ENCODE peak calls at places on chromosomes 3 and 15, in ten cellular contexts. L is right lobe of liver, V is mucosa of gallbladder, T is GDM1, I is lower lobe of right lung, Z is posterior cingulate gyrus, F is transverse colon, R is GM10248, E is body of pancreas, X is NAMALWA. U is an unnamed sample.

GRCh38 chr3:50267280-50267913 is 1.6 kb upstream of the SEMA3B start:
- DNase-seq in L (no peak), V (peak), T (no peak), I (peak), Z (peak), F (peak), R (no peak), E (peak), X (no peak), U (peak)

GRCh38 chr3:139522421-139522820 is 17.1 kb downstream of the RBP1 start:
- DNase-seq in L (no peak), V (no peak), T (no peak), I (no peak), Z (no peak), F (no peak), R (no peak), E (no peak), X (peak), U (no peak)

GRCh38 chr3:59326246-59327024 is 276.6 kb upstream of the CFAP20DC start:
- DNase-seq in L (no peak), V (no peak), T (no peak), I (no peak), Z (no peak), F (no peak), R (no peak), E (no peak), X (peak), U (no peak)

GRCh38 chr3:97949110-97949485 is 23.1 kb downstream of the RIOX2 start:
- DNase-seq in L (no peak), V (no peak), T (no peak), I (no peak), Z (no peak), F (no peak), R (no peak), E (no peak), X (no peak), U (no peak)

GRCh38 chr3:110708166-110708565 is 363.4 kb upstream of the NECTIN3 start:
- DNase-seq in L (no peak), V (no peak), T (no peak), I (no peak), Z (no peak), F (no peak), R (no peak), E (no peak), X (no peak), U (no peak)

GRCh38 chr15:87582169-87582568 is 674.4 kb downstream of the NTRK3 start:
- DNase-seq in L (no peak), V (no peak), T (no peak), I (no peak), Z (no peak), F (no peak), R (no peak), E (no peak), X (peak), U (no peak)

GRCh38 chr15:81033508-81033907 is 32.8 kb downstream of the TLNRD1 start:
- DNase-seq in L (no peak), V (no peak), T (no peak), I (no peak), Z (no peak), F (no peak), R (no peak), E (no peak), X (no peak), U (no peak)

GRCh38 chr3:18134386-18135082 is 290.6 kb downstream of the SATB1 start:
- DNase-seq in L (no peak), V (no peak), T (peak), I (no peak), Z (no peak), F (no peak), R (no peak), E (no peak), X (no peak), U (no peak)

GRCh38 chr3:8629151-8630021 is 15.2 kb downstream of the SSUH2 start:
- DNase-seq in L (no peak), V (peak), T (no peak), I (peak), Z (peak), F (peak), R (peak), E (no peak), X (no peak), U (peak)

GRCh38 chr3:102673271-102674115 is 238.7 kb downstream of the ZPLD1 start:
- DNase-seq in L (peak), V (peak), T (no peak), I (peak), Z (peak), F (peak), R (peak), E (peak), X (peak), U (peak)

GRCh38 chr3:30696403-30696819 is 90.0 kb downstream of the TGFBR2 start:
- DNase-seq in L (no peak), V (no peak), T (no peak), I (no peak), Z (no peak), F (no peak), R (no peak), E (peak), X (no peak), U (no peak)

GRCh38 chr3:19250959-19251610 is 102.8 kb downstream of the KCNH8 start:
- DNase-seq in L (no peak), V (peak), T (no peak), I (no peak), Z (no peak), F (no peak), R (no peak), E (peak), X (no peak), U (no peak)

GRCh38 chr3:74862501-74862900 is 248.0 kb upstream of the CNTN3 start:
- DNase-seq in L (no peak), V (no peak), T (no peak), I (no peak), Z (no peak), F (no peak), R (no peak), E (no peak), X (no peak), U (no peak)

GRCh38 chr3:123096701-123097100 is 29.9 kb downstream of the PDIA5 start:
- DNase-seq in L (peak), V (peak), T (no peak), I (no peak), Z (peak), F (peak), R (no peak), E (peak), X (no peak), U (no peak)

GRCh38 chr3:23129817-23130216 is 73.3 kb upstream of the UBE2E2 start:
- DNase-seq in L (no peak), V (no peak), T (no peak), I (no peak), Z (no peak), F (no peak), R (no peak), E (no peak), X (no peak), U (no peak)

GRCh38 chr3:62567097-62568021 is 194.0 kb upstream of the FEZF2 start:
- DNase-seq in L (no peak), V (no peak), T (no peak), I (peak), Z (peak), F (no peak), R (no peak), E (no peak), X (no peak), U (peak)

GRCh38 chr15:98776607-98777281 is 128.4 kb downstream of the IGF1R start:
- DNase-seq in L (no peak), V (no peak), T (no peak), I (peak), Z (no peak), F (no peak), R (peak), E (peak), X (peak), U (no peak)

GRCh38 chr3:195441476-195441970 is 1.3 kb downstream of the ACAP2 start:
- DNase-seq in L (no peak), V (no peak), T (no peak), I (no peak), Z (no peak), F (peak), R (no peak), E (no peak), X (no peak), U (no peak)

GRCh38 chr15:68429691-68430470 is 2.1 kb downstream of the ITGA11 start:
- DNase-seq in L (no peak), V (no peak), T (no peak), I (no peak), Z (no peak), F (no peak), R (no peak), E (no peak), X (no peak), U (no peak)

GRCh38 chr3:151562901-151563300 is 102.0 kb upstream of the IGSF10 start:
- DNase-seq in L (no peak), V (no peak), T (no peak), I (no peak), Z (no peak), F (no peak), R (no peak), E (no peak), X (no peak), U (no peak)

GRCh38 chr3:25678581-25678980 is 13.9 kb upstream of the TOP2B start:
- DNase-seq in L (no peak), V (no peak), T (no peak), I (no peak), Z (no peak), F (no peak), R (no peak), E (no peak), X (no peak), U (no peak)

GRCh38 chr3:89113887-89114840 is 6.7 kb downstream of the EPHA3 start:
- DNase-seq in L (peak), V (peak), T (no peak), I (peak), Z (peak), F (peak), R (peak), E (peak), X (no peak), U (peak)

GRCh38 chr3:158559504-158559903 is 11.5 kb upstream of the MLF1 start:
- DNase-seq in L (no peak), V (no peak), T (no peak), I (no peak), Z (no peak), F (no peak), R (no peak), E (no peak), X (no peak), U (no peak)

GRCh38 chr3:32522682-32523081 is 20.0 kb upstream of the CMTM6 start:
- DNase-seq in L (no peak), V (no peak), T (no peak), I (no peak), Z (no peak), F (no peak), R (no peak), E (no peak), X (no peak), U (no peak)

GRCh38 chr3:123229145-123229544 is 27.4 kb downstream of the SEC22A start:
- DNase-seq in L (no peak), V (no peak), T (no peak), I (no peak), Z (no peak), F (no peak), R (no peak), E (no peak), X (peak), U (no peak)

GRCh38 chr3:32963871-32964270 is 12.4 kb downstream of the CCR4 start:
- DNase-seq in L (no peak), V (no peak), T (no peak), I (no peak), Z (no peak), F (no peak), R (no peak), E (no peak), X (no peak), U (no peak)

GRCh38 chr3:109132801-109133473 is 3.6 kb upstream of the C3orf85 start:
- DNase-seq in L (peak), V (peak), T (no peak), I (no peak), Z (no peak), F (peak), R (no peak), E (peak), X (no peak), U (no peak)

GRCh38 chr15:58506064-58506490 is 74.3 kb downstream of the LIPC start:
- DNase-seq in L (no peak), V (peak), T (no peak), I (no peak), Z (no peak), F (no peak), R (no peak), E (no peak), X (no peak), U (no peak)

GRCh38 chr15:40468850-40469249 is 1.9 kb upstream of the CHST14 start:
- DNase-seq in L (no peak), V (no peak), T (no peak), I (no peak), Z (no peak), F (no peak), R (no peak), E (no peak), X (no peak), U (no peak)

GRCh38 chr15:89089316-89090230 is 1.3 kb downstream of the ABHD2 start:
- DNase-seq in L (no peak), V (no peak), T (no peak), I (no peak), Z (no peak), F (no peak), R (no peak), E (peak), X (peak), U (no peak)

GRCh38 chr3:244041-244440 is 47.5 kb downstream of the CHL1 start:
- DNase-seq in L (no peak), V (no peak), T (no peak), I (no peak), Z (no peak), F (no peak), R (no peak), E (no peak), X (no peak), U (no peak)

GRCh38 chr15:75349851-75350588 is 3.2 kb downstream of the NEIL1 start:
- DNase-seq in L (no peak), V (peak), T (peak), I (peak), Z (no peak), F (peak), R (peak), E (peak), X (peak), U (peak)